ENCODE peak calls at places on chromosomes 3 and 15, in five cellular contexts. E is K562, S is SK-N-SH, K is GM12878, Z is HepG2. W is an unnamed sample.

GRCh38 chr3:100440895-100441294 is 39.6 kb downstream of the LNP1 start:
- DNase-seq in Z (no peak), E (no peak), K (no peak), S (no peak), W (no peak)

GRCh38 chr15:39786444-39787056 is 3.9 kb upstream of the FSIP1 start:
- DNase-seq in E (peak; percentile 48), K (no peak), S (peak; percentile 66), Z (peak; percentile 47), W (peak; percentile 22)

GRCh38 chr3:122794483-122794778 is 438 bp upstream of the SLC49A4 start:
- DNase-seq in K (no peak), E (no peak), Z (no peak), S (no peak), W (no peak)

GRCh38 chr3:140822381-140823047 is 119.1 kb upstream of the SLC25A36 start:
- DNase-seq in K (no peak), Z (peak; percentile 27), E (no peak), S (no peak), W (no peak)

GRCh38 chr15:66007663-66008262 is 138.5 kb downstream of the RAB11A start:
- DNase-seq in S (no peak), Z (no peak), E (no peak), K (peak; percentile 9), W (no peak)

GRCh38 chr15:76973906-76974305 is 21.0 kb upstream of the PSTPIP1 start:
- DNase-seq in S (no peak), K (no peak), E (no peak), Z (no peak), W (no peak)

GRCh38 chr15:57457726-57458125 is 81.4 kb downstream of the CGNL1 start:
- DNase-seq in Z (no peak), K (no peak), S (no peak), E (no peak), W (no peak)

GRCh38 chr3:131349946-131350347 is 31.6 kb upstream of the NUDT16 start:
- DNase-seq in K (no peak), S (peak; percentile 54), E (no peak), Z (no peak), W (peak; percentile 21)

GRCh38 chr15:34514251-34514760 is 69.1 kb downstream of the GOLGA8B start:
- DNase-seq in Z (no peak), E (peak; percentile 66), S (peak; percentile 79), K (no peak), W (no peak)

GRCh38 chr3:115836944-115837343 is 213.6 kb downstream of the GAP43 start:
- DNase-seq in Z (no peak), K (no peak), S (peak; percentile 16), E (peak; percentile 15), W (peak; percentile 28)

GRCh38 chr3:104745313-104745712 is 621.4 kb upstream of the ALCAM start:
- DNase-seq in K (no peak), Z (no peak), E (no peak), S (no peak), W (no peak)

GRCh38 chr15:30794388-30794787 is 109.3 kb upstream of the FAN1 start:
- DNase-seq in S (no peak), K (no peak), Z (no peak), E (no peak), W (no peak)

GRCh38 chr3:46070458-46071136 is 43.3 kb upstream of the XCR1 start:
- DNase-seq in K (no peak), E (no peak), S (no peak), Z (no peak), W (no peak)

GRCh38 chr3:192514754-192515660 is 212.3 kb downstream of the FGF12 start:
- DNase-seq in E (no peak), K (no peak), Z (no peak), S (peak; percentile 37), W (no peak)

GRCh38 chr3:189507856-189508255 is 123.3 kb upstream of the TP63 start:
- DNase-seq in E (no peak), Z (no peak), S (no peak), K (no peak), W (no peak)

GRCh38 chr3:143928056-143928455 is 43.6 kb upstream of the DIPK2A start:
- DNase-seq in E (no peak), Z (no peak), K (no peak), S (no peak), W (no peak)

GRCh38 chr3:194328080-194328571 is 23.0 kb downstream of the CPN2 start:
- DNase-seq in Z (no peak), S (peak; percentile 56), E (peak; percentile 40), K (no peak), W (no peak)

GRCh38 chr15:41607033-41607432 is 48.0 kb downstream of the TYRO3 start:
- DNase-seq in E (no peak), Z (no peak), S (no peak), K (no peak), W (no peak)

GRCh38 chr3:43094851-43095250 is 11.0 kb downstream of the POMGNT2 start:
- DNase-seq in S (no peak), E (no peak), Z (no peak), K (no peak), W (no peak)
- TF ChIP-seq REST in S (no peak), E (no peak), Z (no peak), K (no peak), W (no peak)

GRCh38 chr15:55907797-55908196 is 85.6 kb downstream of the NEDD4 start:
- DNase-seq in Z (no peak), K (no peak), E (no peak), S (peak; percentile 3), W (peak; percentile 86)
- TF ChIP-seq ZBTB33 in Z (no peak), K (no peak), E (no peak), S (peak; percentile 56), W (no peak)

GRCh38 chr3:132773071-132773619 is 50.9 kb upstream of the NPHP3 start:
- DNase-seq in S (no peak), K (no peak), E (no peak), Z (no peak), W (no peak)
- TF ChIP-seq REST in S (no peak), K (no peak), E (no peak), Z (no peak), W (no peak)

GRCh38 chr3:16247282-16248058 is 17.3 kb downstream of the DPH3 start:
- DNase-seq in E (peak; percentile 74), K (peak; percentile 43), S (peak; percentile 76), Z (peak; percentile 77), W (peak; percentile 66)

GRCh38 chr3:16251316-16252085 is 13.2 kb downstream of the DPH3 start:
- DNase-seq in Z (no peak), K (no peak), E (no peak), S (no peak), W (no peak)

GRCh38 chr3:16252243-16252978 is 12.3 kb downstream of the DPH3 start:
- DNase-seq in K (peak; percentile 32), E (no peak), Z (peak; percentile 91), S (no peak), W (no peak)

GRCh38 chr3:16248556-16248955 is 16.2 kb downstream of the DPH3 start:
- DNase-seq in E (no peak), K (no peak), S (no peak), Z (no peak), W (no peak)

DNA sequence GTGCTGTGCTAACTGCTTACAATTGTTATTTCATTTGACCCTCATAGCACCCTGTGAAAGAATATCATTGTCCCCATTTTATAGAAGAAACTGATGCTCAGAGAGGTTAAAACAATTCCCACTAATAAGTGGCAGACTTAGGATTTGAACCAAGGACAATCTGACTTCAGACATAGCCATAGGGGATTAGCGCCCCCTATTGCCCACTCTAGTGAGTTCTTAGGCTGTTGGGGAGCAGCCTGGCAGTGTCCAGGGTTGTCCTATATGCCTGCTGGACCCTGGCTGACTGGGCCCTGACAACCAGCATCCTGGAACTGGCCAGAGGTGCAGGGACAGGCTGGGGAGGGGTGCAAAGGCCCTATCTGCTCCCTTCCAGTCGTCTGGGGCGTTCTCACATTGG is 15.4 kb downstream of the DPH3 start:
- DNase-seq in S (peak; percentile 37), Z (no peak), E (peak; percentile 57), K (no peak), W (peak; percentile 43)
- TF ChIP-seq ZBTB33 in S (no peak), Z (no peak), E (no peak), K (no peak), W (no peak)

W was measured in HCT116.